ENCODE peak calls at places on chromosomes 16 and 17, in four cellular contexts. One of them, this sample, is unnamed.

GRCh38 chr16:84582958-84583516 is 34.8 kb downstream of the COTL1 start:
- DNase-seq in MM.1S: no peak
- DNase-seq in psoas muscle: peak; percentile 14
- DNase-seq in IMR-90: peak; percentile 81
- DNase-seq in this sample: peak; percentile 75

GRCh38 chr16:57409065-57409464 is 4.5 kb downstream of the CCL17 start:
- DNase-seq in IMR-90: no peak
- DNase-seq in MM.1S: no peak
- DNase-seq in psoas muscle: no peak
- DNase-seq in this sample: no peak

GRCh38 chr16:58170223-58170622 is 27.7 kb downstream of the CSNK2A2 start:
- DNase-seq in IMR-90: no peak
- DNase-seq in MM.1S: no peak
- DNase-seq in psoas muscle: no peak
- DNase-seq in this sample: no peak

GRCh38 chr17:50328926-50329325 is 17.0 kb upstream of the XYLT2 start:
- DNase-seq in psoas muscle: no peak
- DNase-seq in MM.1S: no peak
- DNase-seq in IMR-90: no peak
- DNase-seq in this sample: no peak

GRCh38 chr17:42023524-42024349 is 3.8 kb downstream of the NKIRAS2 start:
- DNase-seq in psoas muscle: no peak
- DNase-seq in IMR-90: no peak
- DNase-seq in MM.1S: no peak
- DNase-seq in this sample: no peak

GRCh38 chr17:73293480-73293911 is 18.3 kb downstream of the CDC42EP4 start:
- DNase-seq in psoas muscle: peak; percentile 82
- DNase-seq in IMR-90: peak; percentile 91
- DNase-seq in MM.1S: no peak
- DNase-seq in this sample: peak; percentile 83

GRCh38 chr17:44212507-44213402 is 6.7 kb downstream of the UBTF start:
- DNase-seq in MM.1S: no peak
- DNase-seq in psoas muscle: peak; percentile 48
- DNase-seq in IMR-90: no peak
- DNase-seq in this sample: no peak

GRCh38 chr16:19431636-19432340 is 14.1 kb downstream of the TMC5 start:
- DNase-seq in IMR-90: no peak
- DNase-seq in psoas muscle: no peak
- DNase-seq in MM.1S: no peak
- DNase-seq in this sample: no peak

GRCh38 chr17:70405492-70406220 is 236.3 kb downstream of the KCNJ2 start:
- DNase-seq in IMR-90: peak; percentile 97
- DNase-seq in psoas muscle: no peak
- DNase-seq in MM.1S: peak; percentile 17
- DNase-seq in this sample: peak; percentile 97

GRCh38 chr17:28282596-28282995 is 36.4 kb upstream of the TMEM97 start:
- DNase-seq in IMR-90: peak; percentile 92
- DNase-seq in psoas muscle: no peak
- DNase-seq in MM.1S: no peak
- DNase-seq in this sample: peak; percentile 87

GRCh38 chr16:15610369-15610871 is 32.5 kb downstream of the MARF1 start:
- DNase-seq in IMR-90: peak; percentile 37
- DNase-seq in psoas muscle: no peak
- DNase-seq in MM.1S: no peak
- DNase-seq in this sample: peak; percentile 74

GRCh38 chr16:79605999-79606398 is 5.5 kb upstream of the MAF start:
- DNase-seq in IMR-90: no peak
- DNase-seq in psoas muscle: no peak
- DNase-seq in MM.1S: peak; percentile 21
- DNase-seq in this sample: peak; percentile 42

GRCh38 chr17:55174133-55174532 is 90.6 kb upstream of the HLF start:
- DNase-seq in psoas muscle: no peak
- DNase-seq in IMR-90: no peak
- DNase-seq in MM.1S: no peak
- DNase-seq in this sample: no peak

GRCh38 chr16:83356266-83356665 is 451.5 kb upstream of the HSBP1 start:
- DNase-seq in MM.1S: peak; percentile 32
- DNase-seq in IMR-90: peak; percentile 65
- DNase-seq in psoas muscle: no peak
- DNase-seq in this sample: peak; percentile 60

GRCh38 chr16:11665071-11665491 is 3.2 kb upstream of the SNN start:
- DNase-seq in psoas muscle: no peak
- DNase-seq in IMR-90: no peak
- DNase-seq in MM.1S: no peak
- DNase-seq in this sample: no peak

GRCh38 chr17:57086069-57086930 is 1.3 kb downstream of the AKAP1 start:
- DNase-seq in IMR-90: peak; percentile 8
- DNase-seq in MM.1S: peak; percentile 30
- DNase-seq in psoas muscle: peak; percentile 64
- DNase-seq in this sample: no peak

GRCh38 chr17:73371285-73371684 is 59.5 kb upstream of the CDC42EP4 start:
- DNase-seq in MM.1S: no peak
- DNase-seq in psoas muscle: no peak
- DNase-seq in IMR-90: peak; percentile 92
- DNase-seq in this sample: peak; percentile 89

GRCh38 chr16:74226361-74226979 is 70.1 kb upstream of the PSMD7 start:
- DNase-seq in MM.1S: no peak
- DNase-seq in IMR-90: peak; percentile 31
- DNase-seq in psoas muscle: no peak
- DNase-seq in this sample: no peak

GRCh38 chr17:68456529-68457167 is 648 bp downstream of the WIPI1 start:
- DNase-seq in IMR-90: peak; percentile 90
- DNase-seq in psoas muscle: peak; percentile 89
- DNase-seq in MM.1S: peak; percentile 36
- DNase-seq in this sample: peak; percentile 89

GRCh38 chr17:43021739-43022512 is at the start of gene VAT1:
- DNase-seq in MM.1S: peak; percentile 66
- DNase-seq in IMR-90: peak; percentile 63
- DNase-seq in psoas muscle: peak; percentile 88
- DNase-seq in this sample: peak; percentile 33

GRCh38 chr17:73363788-73364522 is 52.2 kb upstream of the CDC42EP4 start:
- DNase-seq in IMR-90: no peak
- DNase-seq in MM.1S: no peak
- DNase-seq in psoas muscle: no peak
- DNase-seq in this sample: no peak

GRCh38 chr17:48024149-48025039 is 13.2 kb downstream of the COPZ2 start:
- DNase-seq in psoas muscle: peak; percentile 72
- DNase-seq in MM.1S: peak; percentile 25
- DNase-seq in IMR-90: no peak
- DNase-seq in this sample: peak; percentile 48

GRCh38 chr17:62033317-62033716 is 31.8 kb downstream of the MED13 start:
- DNase-seq in MM.1S: no peak
- DNase-seq in psoas muscle: no peak
- DNase-seq in IMR-90: no peak
- DNase-seq in this sample: no peak

DNA sequence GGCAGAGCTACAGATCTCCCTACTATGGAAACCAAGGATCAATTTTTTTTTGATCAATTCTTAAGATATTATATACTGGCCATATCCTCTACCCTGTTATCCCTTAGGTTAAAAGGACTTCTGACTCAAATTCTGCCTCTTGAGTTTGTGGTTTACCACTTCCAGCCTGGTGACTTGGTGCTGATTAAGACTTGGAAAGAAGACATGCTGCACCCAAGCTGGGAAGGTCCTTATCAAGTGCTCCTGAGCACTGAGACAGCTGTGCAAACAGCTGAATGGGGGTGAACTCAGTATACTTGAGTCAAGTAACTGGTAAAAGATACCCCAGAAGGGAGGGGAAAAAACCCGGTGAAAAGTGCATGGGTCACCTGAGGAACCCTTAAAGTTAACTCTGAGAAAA is 20.5 kb upstream of the SPACA3 start:
- DNase-seq in psoas muscle: no peak
- DNase-seq in IMR-90: no peak
- DNase-seq in MM.1S: peak; percentile 58
- DNase-seq in this sample: peak; percentile 74
- H3K36me3 ChIP-seq in psoas muscle: no peaks in the 10 kb centered on the region
- H3K36me3 ChIP-seq in IMR-90: no peaks in the 10 kb centered on the region
- H3K36me3 ChIP-seq in MM.1S: no peaks in the 10 kb centered on the region
- H3K36me3 ChIP-seq in this sample: no peaks in the 10 kb centered on the region

GRCh38 chr16:3264137-3265036 is 8.0 kb upstream of the MEFV start:
- DNase-seq in psoas muscle: peak; percentile 98
- DNase-seq in MM.1S: peak; percentile 97
- DNase-seq in IMR-90: peak; percentile 96
- DNase-seq in this sample: peak; percentile 97
- TF ChIP-seq CTCF in psoas muscle: peak; percentile 5
- TF ChIP-seq CTCF in MM.1S: peak; percentile 37
- TF ChIP-seq CTCF in IMR-90: peak; percentile 35
- TF ChIP-seq CTCF in this sample: no peak

GRCh38 chr17:64781810-64782555 is 119.9 kb upstream of the SMURF2 start:
- DNase-seq in psoas muscle: peak; percentile 23
- DNase-seq in MM.1S: no peak
- DNase-seq in IMR-90: no peak
- DNase-seq in this sample: no peak

GRCh38 chr17:64779344-64780095 is 117.4 kb upstream of the SMURF2 start:
- DNase-seq in MM.1S: no peak
- DNase-seq in psoas muscle: peak; percentile 64
- DNase-seq in IMR-90: no peak
- DNase-seq in this sample: no peak

GRCh38 chr17:64780096-64781012 is 118.2 kb upstream of the SMURF2 start:
- DNase-seq in psoas muscle: peak; percentile 63
- DNase-seq in IMR-90: no peak
- DNase-seq in MM.1S: peak; percentile 65
- DNase-seq in this sample: peak; percentile 10

GRCh38 chr17:64781394-64781793 is 119.3 kb upstream of the SMURF2 start:
- DNase-seq in MM.1S: peak; percentile 34
- DNase-seq in IMR-90: no peak
- DNase-seq in psoas muscle: peak; percentile 77
- DNase-seq in this sample: peak; percentile 14

GRCh38 chr17:64781013-64781392 is 118.9 kb upstream of the SMURF2 start:
- DNase-seq in IMR-90: no peak
- DNase-seq in psoas muscle: no peak
- DNase-seq in MM.1S: no peak
- DNase-seq in this sample: no peak
- H3K4me3 ChIP-seq in IMR-90: no peak overlapping the region
- H3K4me3 ChIP-seq in psoas muscle: peak overlapping the region; percentile 58
- H3K4me3 ChIP-seq in MM.1S: peak overlapping the region; percentile 55
- H3K4me3 ChIP-seq in this sample: peak overlapping the region; percentile 58

DNA sequence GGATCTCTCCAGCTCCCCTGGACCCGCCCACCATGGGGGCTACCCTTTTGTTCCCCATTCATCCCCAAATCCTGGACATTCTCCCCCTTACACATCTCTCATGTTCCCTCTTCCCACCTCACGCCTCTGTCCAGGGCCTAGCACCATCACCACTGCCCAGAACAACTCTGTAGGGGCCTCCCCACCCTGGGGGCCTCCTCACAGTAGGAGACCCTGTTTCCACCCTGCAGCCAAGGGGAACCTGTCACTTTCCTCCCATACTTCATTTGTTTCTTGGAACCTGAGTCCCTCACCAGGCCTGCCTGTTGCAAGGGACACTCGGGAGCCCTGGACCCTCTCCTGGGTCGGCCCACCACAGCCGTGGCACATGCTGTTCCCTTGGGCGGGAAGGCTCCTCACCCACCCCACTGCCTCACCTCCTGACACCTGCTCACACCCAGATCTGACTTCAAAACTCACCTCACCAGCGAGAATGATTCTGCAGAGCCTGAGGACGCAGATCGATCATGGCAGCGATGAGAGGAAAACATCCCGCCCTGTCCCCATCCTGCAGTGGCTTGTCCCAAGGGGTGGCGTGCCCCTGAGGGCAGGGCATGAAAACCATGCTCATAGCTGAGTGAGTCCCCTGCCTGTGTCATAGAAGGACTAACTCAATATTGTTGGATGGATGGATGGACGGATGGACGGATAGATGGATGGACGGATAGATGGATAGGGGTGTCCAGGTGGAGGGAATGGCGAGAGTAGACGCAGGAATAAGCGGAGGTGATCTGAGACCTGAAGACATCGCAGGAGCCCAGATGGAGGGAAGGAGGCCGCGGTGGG is 6.8 kb upstream of the RASD1 start:
- DNase-seq in MM.1S: no peak
- DNase-seq in IMR-90: no peak
- DNase-seq in psoas muscle: peak; percentile 41
- DNase-seq in this sample: no peak
- H3K36me3 ChIP-seq in MM.1S: no peaks in the 10 kb centered on the region
- H3K36me3 ChIP-seq in IMR-90: no peaks in the 10 kb centered on the region
- H3K36me3 ChIP-seq in psoas muscle: no peaks in the 10 kb centered on the region
- H3K36me3 ChIP-seq in this sample: no peaks in the 10 kb centered on the region

GRCh38 chr16:85728879-85729278 is 22.0 kb downstream of the C16orf74 start:
- DNase-seq in IMR-90: no peak
- DNase-seq in psoas muscle: no peak
- DNase-seq in MM.1S: no peak
- DNase-seq in this sample: no peak

GRCh38 chr16:85724126-85724879 is 26.6 kb downstream of the C16orf74 start:
- DNase-seq in psoas muscle: no peak
- DNase-seq in IMR-90: no peak
- DNase-seq in MM.1S: no peak
- DNase-seq in this sample: no peak

GRCh38 chr16:85722497-85722896 is 28.4 kb downstream of the C16orf74 start:
- DNase-seq in MM.1S: no peak
- DNase-seq in IMR-90: no peak
- DNase-seq in psoas muscle: no peak
- DNase-seq in this sample: no peak

GRCh38 chr16:85722066-85722465 is 28.8 kb downstream of the C16orf74 start:
- DNase-seq in IMR-90: no peak
- DNase-seq in MM.1S: no peak
- DNase-seq in psoas muscle: no peak
- DNase-seq in this sample: no peak

DNA sequence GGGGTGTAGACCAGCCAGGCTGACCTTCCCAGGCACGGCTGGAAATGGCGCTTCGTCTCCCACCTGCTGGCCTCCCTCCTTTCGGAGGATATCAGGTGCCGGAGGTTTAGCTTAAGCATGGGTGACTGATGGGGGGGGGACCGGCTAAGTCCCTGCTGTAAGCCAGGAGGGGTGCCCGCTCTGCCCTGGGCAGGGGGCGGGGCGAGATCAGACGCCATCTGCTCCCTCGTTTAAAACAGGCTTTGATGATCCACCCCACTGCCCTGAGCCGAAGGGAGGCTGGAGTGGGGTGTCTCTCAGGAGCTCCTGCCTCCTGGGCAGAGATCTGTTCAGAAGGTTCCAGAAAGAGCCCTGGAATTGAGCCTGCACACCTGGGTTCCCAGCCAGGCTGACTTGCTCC is 26.0 kb downstream of the C16orf74 start:
- DNase-seq in IMR-90: no peak
- DNase-seq in psoas muscle: no peak
- DNase-seq in MM.1S: no peak
- DNase-seq in this sample: no peak
- TF ChIP-seq CTCF in IMR-90: no peak
- TF ChIP-seq CTCF in psoas muscle: no peak
- TF ChIP-seq CTCF in MM.1S: no peak
- TF ChIP-seq CTCF in this sample: no peak

GRCh38 chr16:31010943-31011342 is 505 bp upstream of the STX1B start:
- DNase-seq in MM.1S: no peak
- DNase-seq in psoas muscle: no peak
- DNase-seq in IMR-90: no peak
- DNase-seq in this sample: no peak
- H3K4me3 ChIP-seq in MM.1S: no peak overlapping the region
- H3K4me3 ChIP-seq in psoas muscle: no peak overlapping the region
- H3K4me3 ChIP-seq in IMR-90: peak overlapping the region; percentile 62
- H3K4me3 ChIP-seq in this sample: peak overlapping the region; percentile 59